ENCODE peak calls at places on chromosomes 11 and 22, in eight cellular contexts. U is PC-3; N is psoas muscle; M is BE2C; P is CD4-positive, alpha-beta memory T cell; K is HCT116; R is aorta; S is H7. Z is an unnamed sample.

GRCh38 chr11:28296426-28296825 is 188.2 kb downstream of the METTL15 start:
- DNase-seq in K (no peak), P (no peak), S (no peak), R (no peak), U (no peak), N (no peak), M (no peak), Z (no peak)

GRCh38 chr11:5004429-5005274 is 10.0 kb downstream of the OR51L1 start:
- DNase-seq in K (peak; percentile 36), M (peak; percentile 42), N (no peak), R (no peak), U (peak; percentile 65), P (no peak), S (peak; percentile 4), Z (no peak)

GRCh38 chr11:2465201-2466068 is 20.6 kb downstream of the KCNQ1 start:
- DNase-seq in N (no peak), S (peak; percentile 53), U (no peak), P (no peak), M (no peak), K (no peak), R (no peak), Z (no peak)

GRCh38 chr11:74923125-74923524 is 25.8 kb downstream of the XRRA1 start:
- DNase-seq in P (no peak), R (no peak), K (no peak), U (no peak), N (no peak), M (no peak), S (no peak), Z (no peak)

GRCh38 chr22:29700206-29700948 is 19.4 kb upstream of the CABP7 start:
- DNase-seq in N (no peak), U (no peak), P (no peak), S (peak; percentile 70), M (no peak), R (no peak), K (no peak), Z (no peak)

GRCh38 chr11:1519028-1519736 is 32.6 kb upstream of the MOB2 start:
- DNase-seq in K (no peak), M (no peak), U (no peak), N (peak; percentile 25), S (no peak), P (no peak), R (peak; percentile 30), Z (no peak)

GRCh38 chr11:130103296-130103814 is 33.7 kb downstream of the APLP2 start:
- DNase-seq in S (no peak), M (no peak), R (no peak), N (no peak), U (peak; percentile 97), K (no peak), P (no peak), Z (no peak)

GRCh38 chr11:1946812-1947480 is at the start of gene MRPL23:
- DNase-seq in N (peak; percentile 14), S (no peak), P (peak; percentile 54), M (no peak), R (no peak), K (no peak), U (no peak), Z (no peak)

GRCh38 chr11:8092587-8093424 is 11.8 kb downstream of the TUB start:
- DNase-seq in P (peak; percentile 16), R (peak; percentile 78), M (peak; percentile 72), N (peak; percentile 69), K (peak; percentile 56), S (peak; percentile 91), U (peak; percentile 76), Z (no peak)

GRCh38 chr22:48139776-48140175 is 1377.3 kb downstream of the TBC1D22A start:
- DNase-seq in P (no peak), U (no peak), M (no peak), N (no peak), S (no peak), K (no peak), R (no peak), Z (no peak)

GRCh38 chr11:44561275-44561781 is 4.1 kb upstream of the CD82 start:
- DNase-seq in N (no peak), U (peak; percentile 33), K (no peak), S (no peak), M (no peak), P (no peak), R (no peak), Z (no peak)

GRCh38 chr11:83157755-83158473 is 983 bp downstream of the PCF11 start:
- DNase-seq in P (peak; percentile 55), U (peak; percentile 40), M (peak; percentile 59), N (peak; percentile 79), R (peak; percentile 72), K (no peak), S (peak; percentile 33), Z (peak; percentile 33)

GRCh38 chr11:119764108-119764874 is 35.3 kb upstream of the NECTIN1 start:
- DNase-seq in N (peak; percentile 62), M (no peak), S (no peak), U (no peak), P (no peak), R (peak; percentile 74), K (no peak), Z (no peak)

GRCh38 chr11:47020793-47021624 is 84.4 kb downstream of the CSTPP1 start:
- DNase-seq in R (no peak), N (no peak), M (no peak), K (no peak), P (no peak), S (no peak), U (no peak), Z (no peak)

GRCh38 chr22:32531955-32532818 is 57.6 kb downstream of the FBXO7 start:
- DNase-seq in P (no peak), N (peak; percentile 93), U (no peak), S (peak; percentile 74), M (peak; percentile 79), R (peak; percentile 70), K (no peak), Z (no peak)

GRCh38 chr11:19345519-19345847 is 104.7 kb upstream of the E2F8 start:
- DNase-seq in R (peak; percentile 57), U (no peak), K (no peak), N (peak; percentile 54), P (no peak), M (no peak), S (peak; percentile 86), Z (no peak)

GRCh38 chr11:96260067-96260511 is 82.9 kb downstream of the MAML2 start:
- DNase-seq in N (no peak), M (no peak), P (no peak), U (peak; percentile 32), R (no peak), S (no peak), K (no peak), Z (no peak)

GRCh38 chr11:74687237-74688005 is 43.8 kb downstream of the CHRDL2 start:
- DNase-seq in P (no peak), R (peak; percentile 59), K (no peak), N (peak; percentile 10), S (no peak), U (peak; percentile 22), M (no peak), Z (no peak)

GRCh38 chr11:29173660-29174062 is 843.2 kb downstream of the KCNA4 start:
- DNase-seq in S (no peak), R (no peak), U (peak; percentile 73), N (no peak), K (peak; percentile 12), M (no peak), P (no peak), Z (no peak)

GRCh38 chr22:41288245-41288946 is 2.4 kb upstream of the RANGAP1 start:
- DNase-seq in U (peak; percentile 87), R (no peak), K (peak; percentile 74), M (peak; percentile 61), N (no peak), P (no peak), S (peak; percentile 30), Z (no peak)

GRCh38 chr22:45802074-45802473 is 130.4 kb downstream of the ATXN10 start:
- DNase-seq in K (no peak), U (no peak), M (no peak), P (no peak), S (no peak), R (no peak), N (no peak), Z (no peak)

GRCh38 chr22:45804319-45804985 is 132.8 kb downstream of the ATXN10 start:
- DNase-seq in R (no peak), N (no peak), S (no peak), P (no peak), M (no peak), U (no peak), K (no peak), Z (no peak)

GRCh38 chr22:45805413-45805812 is 133.8 kb downstream of the ATXN10 start:
- DNase-seq in M (no peak), U (peak; percentile 11), S (no peak), P (no peak), R (no peak), K (no peak), N (no peak), Z (no peak)

GRCh38 chr22:45807156-45807915 is 135.7 kb downstream of the ATXN10 start:
- DNase-seq in U (peak; percentile 55), P (no peak), S (no peak), M (no peak), K (no peak), R (no peak), N (no peak), Z (no peak)

GRCh38 chr22:45804986-45805325 is 133.3 kb downstream of the ATXN10 start:
- DNase-seq in S (no peak), K (peak; percentile 82), M (no peak), N (no peak), R (no peak), P (no peak), U (peak; percentile 92), Z (no peak)
- H3K36me3 ChIP-seq in S (no peaks in the 10 kb centered on the region), K (peaks cover 5% of the 10 kb centered on the region), M (peaks cover 6% of the 10 kb centered on the region), N (peaks cover 22% of the 10 kb centered on the region), R (peaks cover 2% of the 10 kb centered on the region), P (no peaks in the 10 kb centered on the region), U (peaks cover 7% of the 10 kb centered on the region), Z (peaks cover 13% of the 10 kb centered on the region)

GRCh38 chr11:72695354-72695753 is 21.1 kb upstream of the PDE2A start:
- DNase-seq in S (no peak), K (no peak), U (no peak), M (no peak), R (no peak), N (no peak), P (no peak), Z (no peak)
- H3K36me3 ChIP-seq in S (peaks cover 20% of the 10 kb centered on the region), K (peaks cover 14% of the 10 kb centered on the region), U (peaks cover 38% of the 10 kb centered on the region), M (peaks cover 6% of the 10 kb centered on the region), R (peaks cover 5% of the 10 kb centered on the region), N (peaks cover 100% of the 10 kb centered on the region), P (peaks cover 95% of the 10 kb centered on the region), Z (peaks cover 87% of the 10 kb centered on the region)

GRCh38 chr11:13494051-13494450 is 1.7 kb downstream of the PTH start:
- DNase-seq in M (no peak), U (no peak), K (no peak), P (no peak), S (no peak), N (no peak), R (no peak), Z (no peak)

GRCh38 chr11:13495929-13496328 is at the start of gene PTH:
- DNase-seq in M (no peak), K (no peak), U (no peak), S (no peak), N (no peak), R (no peak), P (no peak), Z (no peak)
- H3K36me3 ChIP-seq in M (no peaks in the 10 kb centered on the region), K (no peaks in the 10 kb centered on the region), U (no peaks in the 10 kb centered on the region), S (no peaks in the 10 kb centered on the region), N (no peaks in the 10 kb centered on the region), R (no peaks in the 10 kb centered on the region), P (no peaks in the 10 kb centered on the region), Z (no peaks in the 10 kb centered on the region)

DNA sequence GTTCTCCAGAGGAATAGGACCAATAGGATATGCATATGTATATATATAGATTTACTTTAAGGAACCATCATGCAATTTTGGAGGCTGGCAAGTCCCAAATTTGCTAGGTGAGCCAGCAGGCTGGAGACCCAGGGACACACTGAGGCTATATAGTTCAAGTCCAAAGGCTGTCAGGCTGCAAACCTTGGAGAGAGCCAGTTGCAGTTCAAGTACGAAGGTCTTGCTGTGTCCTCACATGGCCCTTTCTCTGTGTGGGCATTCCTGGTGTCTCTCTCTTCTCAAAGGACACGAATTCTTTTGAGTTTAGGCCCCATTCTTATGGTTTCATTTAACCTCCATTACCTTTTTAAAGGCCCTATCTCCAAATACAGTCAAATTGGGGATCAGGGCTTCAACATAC is 134.4 kb upstream of the SORL1-AS1 start:
- DNase-seq in M (no peak), U (no peak), K (no peak), P (no peak), R (no peak), S (no peak), N (no peak), Z (no peak)
- H3K36me3 ChIP-seq in M (no peaks in the 10 kb centered on the region), U (peaks cover 15% of the 10 kb centered on the region), K (no peaks in the 10 kb centered on the region), P (peaks cover 94% of the 10 kb centered on the region), R (no peaks in the 10 kb centered on the region), S (peaks cover 23% of the 10 kb centered on the region), N (no peaks in the 10 kb centered on the region), Z (peaks cover 84% of the 10 kb centered on the region)